ENCODE peak calls at places on chromosomes 6 and 20, in ten cellular contexts. I is SK-N-SH; T is IMR-90; M is colonic mucosa; X is endodermal cell; P is astrocyte; A is thoracic aorta; U is psoas muscle; Q is effector memory CD4-positive, alpha-beta T cell; R is heart right ventricle. Z is an unnamed sample.
A peak's percentile ranks its signal among the peaks of the same experiment; 100 is the strongest.

GRCh38 chr6:142187209-142187608 is 40.1 kb downstream of the VTA1 start:
- DNase-seq in I (no peak), T (peak; percentile 77), M (no peak), X (no peak), P (peak; percentile 56), A (no peak), U (peak; percentile 55), Q (no peak), R (peak; percentile 39), Z (no peak)

GRCh38 chr20:2708073-2708415 is 15.5 kb downstream of the EBF4 start:
- DNase-seq in I (no peak), T (no peak), M (no peak), X (peak; percentile 76), P (no peak), A (no peak), U (no peak), Q (no peak), R (no peak), Z (no peak)

GRCh38 chr6:88349511-88349910 is 183.4 kb upstream of the CNR1 start:
- DNase-seq in I (no peak), T (no peak), M (no peak), X (no peak), P (peak; percentile 45), A (no peak), U (no peak), Q (no peak), R (no peak), Z (peak; percentile 58)

GRCh38 chr20:49510562-49511117 is 28.2 kb upstream of the KCNB1 start:
- DNase-seq in I (no peak), T (peak; percentile 83), M (peak; percentile 27), X (no peak), P (peak; percentile 94), A (no peak), U (peak; percentile 93), Q (no peak), R (peak; percentile 59), Z (no peak)

GRCh38 chr20:44615876-44616603 is 33.7 kb downstream of the PKIG start:
- DNase-seq in I (no peak), T (no peak), M (no peak), X (no peak), P (no peak), A (no peak), U (peak; percentile 83), Q (no peak), R (no peak), Z (no peak)

GRCh38 chr20:44170796-44171410 is 16.1 kb downstream of the JPH2 start:
- DNase-seq in I (no peak), T (no peak), M (no peak), X (no peak), P (no peak), A (no peak), U (no peak), Q (no peak), R (no peak), Z (no peak)

GRCh38 chr6:42729731-42730130 is 7.3 kb upstream of the PRPH2 start:
- DNase-seq in I (no peak), T (peak; percentile 47), M (no peak), X (no peak), P (peak; percentile 48), A (no peak), U (no peak), Q (no peak), R (no peak), Z (peak; percentile 20)

GRCh38 chr6:18262812-18263560 is 1.3 kb downstream of the DEK start:
- DNase-seq in I (no peak), T (peak; percentile 9), M (peak; percentile 42), X (no peak), P (no peak), A (no peak), U (no peak), Q (peak; percentile 23), R (no peak), Z (peak; percentile 29)

GRCh38 chr6:85662251-85662650 is 19.6 kb upstream of the SYNCRIP start:
- DNase-seq in I (no peak), T (no peak), M (no peak), X (no peak), P (no peak), A (no peak), U (no peak), Q (no peak), R (no peak), Z (no peak)

GRCh38 chr6:143575440-143575839 is 63.9 kb upstream of the FUCA2 start:
- DNase-seq in I (peak; percentile 79), T (peak; percentile 86), M (peak; percentile 63), X (peak; percentile 78), P (peak; percentile 54), A (no peak), U (no peak), Q (peak; percentile 41), R (no peak), Z (peak; percentile 61)

GRCh38 chr20:19071902-19072498 is 140.4 kb upstream of the SLC24A3 start:
- DNase-seq in I (no peak), T (no peak), M (no peak), X (no peak), P (no peak), A (no peak), U (no peak), Q (no peak), R (no peak), Z (no peak)

GRCh38 chr6:29790626-29791025 is 37.0 kb upstream of the HLA-G start:
- DNase-seq in I (no peak), T (no peak), M (no peak), X (no peak), P (no peak), A (no peak), U (no peak), Q (no peak), R (no peak), Z (peak; percentile 93)

GRCh38 chr6:18861182-18861581 is 474.0 kb downstream of the RNF144B start:
- DNase-seq in I (no peak), T (no peak), M (no peak), X (no peak), P (no peak), A (no peak), U (no peak), Q (no peak), R (no peak), Z (peak; percentile 2)

GRCh38 chr6:36226648-36227047 is 30.1 kb downstream of the BRPF3 start:
- DNase-seq in I (no peak), T (no peak), M (no peak), X (peak; percentile 33), P (no peak), A (no peak), U (no peak), Q (no peak), R (no peak), Z (peak; percentile 25)

GRCh38 chr6:46174904-46175303 is 4.1 kb upstream of the ENPP5 start:
- DNase-seq in I (no peak), T (no peak), M (no peak), X (no peak), P (no peak), A (no peak), U (no peak), Q (no peak), R (no peak), Z (no peak)
- H3K4me1 ChIP-seq in I (no peaks in the 10 kb centered on the region), T (no peaks in the 10 kb centered on the region), M (no peaks in the 10 kb centered on the region), X (no peaks in the 10 kb centered on the region), P (no peaks in the 10 kb centered on the region), A (no peaks in the 10 kb centered on the region), U (peaks cover 27% of the 10 kb centered on the region), Q (peaks cover 9% of the 10 kb centered on the region), R (peaks cover 4% of the 10 kb centered on the region), Z (peaks cover 6% of the 10 kb centered on the region)

GRCh38 chr6:33278810-33279209 is 1.9 kb downstream of the B3GALT4 start:
- DNase-seq in I (no peak), T (no peak), M (no peak), X (no peak), P (no peak), A (no peak), U (no peak), Q (no peak), R (no peak), Z (no peak)

GRCh38 chr6:33278392-33278741 is 1.4 kb downstream of the B3GALT4 start:
- DNase-seq in I (no peak), T (no peak), M (no peak), X (no peak), P (no peak), A (no peak), U (no peak), Q (no peak), R (no peak), Z (no peak)

GRCh38 chr6:33277663-33278391 is 904 bp downstream of the B3GALT4 start:
- DNase-seq in I (peak; percentile 69), T (no peak), M (no peak), X (peak; percentile 66), P (no peak), A (no peak), U (peak; percentile 55), Q (no peak), R (no peak), Z (no peak)

GRCh38 chr6:33276864-33277662 is at the start of gene B3GALT4:
- DNase-seq in I (peak; percentile 92), T (peak; percentile 68), M (peak; percentile 93), X (peak; percentile 95), P (peak; percentile 63), A (peak; percentile 33), U (peak; percentile 85), Q (peak; percentile 63), R (peak; percentile 80), Z (peak; percentile 84)

DNA sequence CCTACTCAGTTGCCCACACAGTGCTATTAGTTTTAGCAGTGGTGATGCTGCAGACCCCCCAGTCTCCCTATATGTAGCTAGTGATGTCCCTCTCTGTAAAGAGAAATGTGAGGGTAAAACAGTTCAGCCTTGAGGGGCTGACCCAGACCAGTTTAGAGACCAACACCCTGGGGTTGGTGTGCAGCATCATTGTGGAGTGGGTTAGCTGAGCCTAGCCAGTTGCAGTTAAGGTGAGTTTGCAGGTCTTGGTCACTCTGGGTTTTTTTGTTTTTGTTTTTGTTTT is 401 bp upstream of the B3GALT4 start:
- DNase-seq in I (no peak), T (no peak), M (no peak), X (no peak), P (no peak), A (no peak), U (no peak), Q (no peak), R (no peak), Z (no peak)
- H3K4me1 ChIP-seq in I (peaks cover 31% of the 10 kb centered on the region), T (peaks cover 14% of the 10 kb centered on the region), M (peaks cover 36% of the 10 kb centered on the region), X (no peaks in the 10 kb centered on the region), P (peaks cover 46% of the 10 kb centered on the region), A (peaks cover 27% of the 10 kb centered on the region), U (peaks cover 39% of the 10 kb centered on the region), Q (peaks cover 57% of the 10 kb centered on the region), R (peaks cover 10% of the 10 kb centered on the region), Z (peaks cover 38% of the 10 kb centered on the region)

DNA sequence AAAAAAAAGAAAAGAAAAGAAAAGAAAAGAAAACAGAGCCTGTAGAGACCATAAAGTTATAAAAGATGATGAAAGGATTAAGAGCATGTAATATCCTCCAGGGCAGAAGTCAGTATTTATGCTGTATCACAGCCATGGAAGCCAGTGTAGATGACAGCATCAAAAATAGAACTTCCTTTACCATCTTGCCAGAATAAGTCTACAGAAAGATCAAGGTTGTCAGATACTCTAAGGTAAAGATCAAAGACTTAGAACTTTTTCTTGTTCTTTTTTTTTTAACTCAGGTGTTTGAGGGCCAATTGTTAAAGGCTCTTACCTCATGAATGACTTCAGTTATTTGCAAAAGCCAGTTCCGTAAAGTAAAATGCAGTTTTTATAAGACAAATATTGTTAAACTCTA is 54.6 kb downstream of the ARHGAP18 start:
- DNase-seq in I (no peak), T (no peak), M (no peak), X (no peak), P (no peak), A (no peak), U (no peak), Q (no peak), R (no peak), Z (no peak)
- H3K4me1 ChIP-seq in I (peaks cover 36% of the 10 kb centered on the region), T (peaks cover 5% of the 10 kb centered on the region), M (no peaks in the 10 kb centered on the region), X (peaks cover 6% of the 10 kb centered on the region), P (no peaks in the 10 kb centered on the region), A (no peaks in the 10 kb centered on the region), U (peaks cover 18% of the 10 kb centered on the region), Q (no peaks in the 10 kb centered on the region), R (no peaks in the 10 kb centered on the region), Z (peaks cover 1% of the 10 kb centered on the region)

GRCh38 chr6:21188505-21189223 is 404.9 kb upstream of the SOX4 start:
- DNase-seq in I (no peak), T (no peak), M (no peak), X (no peak), P (no peak), A (no peak), U (no peak), Q (no peak), R (no peak), Z (peak; percentile 90)
- H3K4me1 ChIP-seq in I (peaks cover 40% of the 10 kb centered on the region), T (peaks cover 4% of the 10 kb centered on the region), M (no peaks in the 10 kb centered on the region), X (peaks cover 5% of the 10 kb centered on the region), P (peaks cover 22% of the 10 kb centered on the region), A (peaks cover 12% of the 10 kb centered on the region), U (peaks cover 7% of the 10 kb centered on the region), Q (no peaks in the 10 kb centered on the region), R (no peaks in the 10 kb centered on the region), Z (peaks cover 16% of the 10 kb centered on the region)